ENCODE peak calls at places on chromosomes 1 and 21, in seven cellular contexts. W is mucosa of descending colon; V is ovary; X is activated naive CD4-positive, alpha-beta T cell; Z is SHP77 treated with DMSO at 0.1 percent for 48 hours; B is substantia nigra; E is KBM-7. O is an unnamed sample.

GRCh38 chr1:164922585-164922984 is 363.6 kb downstream of the PBX1 start:
- DNase-seq in W (no peak), V (no peak), X (no peak), Z (no peak), B (no peak), E (no peak), O (no peak)

GRCh38 chr1:82920418-82921248 is 1078.3 kb downstream of the TTLL7 start:
- DNase-seq in W (no peak), V (no peak), X (no peak), Z (no peak), B (no peak), E (peak), O (no peak)

GRCh38 chr21:46604975-46605758 is at the start of gene S100B:
- DNase-seq in W (no peak), V (no peak), X (no peak), Z (no peak), B (peak), E (no peak), O (no peak)

GRCh38 chr1:115056395-115056798 is 26.8 kb downstream of the TSHB start:
- DNase-seq in W (peak), V (peak), X (no peak), Z (no peak), B (no peak), E (no peak), O (no peak)

GRCh38 chr1:2927393-2927792 is 93.9 kb upstream of the ACTRT2 start:
- DNase-seq in W (no peak), V (no peak), X (no peak), Z (no peak), B (no peak), E (no peak), O (no peak)

GRCh38 chr1:211132681-211133392 is 1.1 kb downstream of the KCNH1 start:
- DNase-seq in W (no peak), V (no peak), X (no peak), Z (no peak), B (peak), E (no peak), O (no peak)

GRCh38 chr1:4397196-4397595 is 257.2 kb upstream of the AJAP1 start:
- DNase-seq in W (no peak), V (no peak), X (no peak), Z (no peak), B (peak), E (no peak), O (no peak)

GRCh38 chr1:230898748-230899147 is 30.4 kb upstream of the C1orf198 start:
- DNase-seq in W (no peak), V (no peak), X (no peak), Z (no peak), B (no peak), E (no peak), O (no peak)

GRCh38 chr1:39576016-39576657 is 453 bp downstream of the PABPC4 start:
- DNase-seq in W (peak), V (peak), X (no peak), Z (no peak), B (peak), E (no peak), O (no peak)

GRCh38 chr1:42316292-42316691 is 18.7 kb downstream of the FOXJ3 start:
- DNase-seq in W (no peak), V (no peak), X (no peak), Z (no peak), B (no peak), E (no peak), O (no peak)

O was measured in esophagus squamous epithelium.